ENCODE peak calls at places on chromosomes 6 and 20, in five cellular contexts. R is body of pancreas, G is left cardiac atrium, W is hepatocyte, L is posterior vena cava. P is an unnamed sample.
A peak's percentile ranks its signal among the peaks of the same experiment; 100 is the strongest.

GRCh38 chr20:48629069-48629959 is 198.5 kb downstream of the PREX1 start:
- DNase-seq in R (no peak), G (no peak), W (no peak), L (no peak), P (no peak)

GRCh38 chr6:139161169-139161568 is 26.3 kb downstream of the HECA start:
- DNase-seq in R (no peak), G (no peak), W (no peak), L (no peak), P (peak; percentile 45)

GRCh38 chr6:154928325-154928922 is 66.7 kb upstream of the TIAM2 start:
- DNase-seq in R (peak; percentile 66), G (peak; percentile 54), W (peak; percentile 91), L (no peak), P (peak; percentile 58)

GRCh38 chr20:30610751-30611150 is 646.7 kb upstream of the DEFB115 start:
- DNase-seq in R (no peak), G (no peak), W (no peak), L (no peak), P (no peak)

GRCh38 chr6:79874531-79875132 is 72.7 kb downstream of the ELOVL4 start:
- DNase-seq in R (no peak), G (no peak), W (no peak), L (no peak), P (no peak)

GRCh38 chr6:107769053-107769658 is 55.0 kb downstream of the SCML4 start:
- DNase-seq in R (no peak), G (no peak), W (no peak), L (no peak), P (no peak)

GRCh38 chr20:59308493-59309201 is 8.2 kb downstream of the EDN3 start:
- DNase-seq in R (peak; percentile 80), G (no peak), W (peak; percentile 70), L (no peak), P (no peak)

GRCh38 chr6:109854541-109855308 is 123.4 kb upstream of the GPR6 start:
- DNase-seq in R (no peak), G (no peak), W (no peak), L (no peak), P (no peak)

GRCh38 chr20:36819662-36820061 is 46.1 kb upstream of the DSN1 start:
- DNase-seq in R (no peak), G (no peak), W (no peak), L (no peak), P (no peak)

GRCh38 chr20:10986586-10986985 is 312.8 kb upstream of the JAG1 start:
- DNase-seq in R (no peak), G (no peak), W (no peak), L (no peak), P (no peak)

GRCh38 chr6:2353412-2354137 is 108.2 kb upstream of the GMDS start:
- DNase-seq in R (peak; percentile 83), G (peak; percentile 71), W (peak; percentile 73), L (no peak), P (peak; percentile 66)